ENCODE peak calls at places on chromosomes 12 and 14, in eight cellular contexts. H, Z, N, L, F, M, J and S are unnamed samples.

GRCh38 chr14:90355540-90356518 is 24.1 kb upstream of the NRDE2 start:
- DNase-seq in L (no peak), Z (no peak), F (no peak), J (peak; percentile 69), H (no peak), N (no peak), M (no peak), S (no peak)

GRCh38 chr14:105279642-105280361 is 21.0 kb downstream of the BRF1 start:
- DNase-seq in J (no peak), L (no peak), H (no peak), M (no peak), F (no peak), N (no peak), Z (no peak), S (no peak)

GRCh38 chr14:23605931-23606585 is 27.5 kb upstream of the JPH4 start:
- DNase-seq in J (no peak), H (no peak), Z (peak; percentile 4), N (no peak), L (no peak), F (peak; percentile 17), M (no peak), S (no peak)

GRCh38 chr12:103632554-103633216 is 45.6 kb downstream of the STAB2 start:
- DNase-seq in F (peak; percentile 2), L (no peak), Z (peak; percentile 42), H (peak; percentile 36), M (peak; percentile 39), J (no peak), N (no peak), S (peak; percentile 58)

GRCh38 chr14:21476925-21477681 is at the start of the genes RAB2B and TOX4:
- DNase-seq in M (peak; percentile 98), F (peak; percentile 96), J (peak; percentile 99), H (peak; percentile 99), Z (peak; percentile 99), N (peak; percentile 92), L (peak; percentile 70), S (peak; percentile 98)

GRCh38 chr12:116160196-116160595 is 117.3 kb downstream of the MED13L start:
- DNase-seq in N (no peak), J (no peak), M (no peak), Z (peak; percentile 85), F (no peak), L (no peak), H (no peak), S (no peak)

GRCh38 chr12:116376354-116377193 is 99.1 kb upstream of the MED13L start:
- DNase-seq in M (no peak), N (no peak), F (peak; percentile 79), L (no peak), H (peak; percentile 61), J (peak; percentile 60), Z (peak; percentile 88), S (no peak)

GRCh38 chr12:22981711-22982110 is 356.7 kb downstream of the ETNK1 start:
- DNase-seq in Z (peak; percentile 5), F (no peak), M (no peak), H (peak; percentile 75), L (no peak), N (no peak), J (no peak), S (no peak)

GRCh38 chr14:101584049-101584859 is 23.0 kb downstream of the DIO3 start:
- DNase-seq in N (no peak), Z (no peak), H (no peak), L (no peak), F (no peak), J (no peak), M (no peak), S (no peak)

GRCh38 chr12:56098592-56098991 is 5.8 kb upstream of the PA2G4 start:
- DNase-seq in F (no peak), Z (no peak), J (no peak), L (no peak), H (no peak), N (no peak), M (no peak), S (no peak)

GRCh38 chr12:114407566-114408411 is 1.8 kb upstream of the TBX5 start:
- DNase-seq in Z (no peak), J (no peak), F (no peak), L (no peak), M (no peak), H (peak; percentile 87), N (no peak), S (peak; percentile 23)

GRCh38 chr12:69415471-69416275 is 54.5 kb upstream of the FRS2 start:
- DNase-seq in N (peak; percentile 30), M (peak; percentile 86), L (no peak), H (peak; percentile 95), Z (peak; percentile 78), J (peak; percentile 41), F (peak; percentile 93), S (peak; percentile 55)

GRCh38 chr12:120095356-120096135 is 21.0 kb downstream of the RAB35 start:
- DNase-seq in L (no peak), N (no peak), Z (no peak), H (no peak), J (no peak), F (no peak), M (no peak), S (no peak)

GRCh38 chr14:104009297-104009696 is 67.0 kb upstream of the RD3L start:
- DNase-seq in J (no peak), F (no peak), M (peak; percentile 10), N (no peak), H (no peak), Z (no peak), L (no peak), S (no peak)

GRCh38 chr12:88665051-88665450 is 84.8 kb upstream of the KITLG start:
- DNase-seq in H (peak; percentile 69), Z (peak; percentile 15), F (peak; percentile 64), J (no peak), M (peak; percentile 43), L (no peak), N (no peak), S (no peak)

GRCh38 chr12:117143008-117143532 is 43.9 kb upstream of the TESC start:
- DNase-seq in N (no peak), L (no peak), H (peak; percentile 40), J (no peak), M (peak; percentile 27), F (no peak), Z (no peak), S (no peak)

GRCh38 chr12:66941150-66941549 is 262.3 kb upstream of the GRIP1 start:
- DNase-seq in J (no peak), Z (no peak), N (no peak), L (no peak), F (peak; percentile 7), M (no peak), H (no peak), S (no peak)

GRCh38 chr14:54211562-54212308 is 185.1 kb upstream of the CDKN3 start:
- DNase-seq in N (no peak), L (no peak), Z (peak; percentile 81), J (no peak), H (peak; percentile 75), M (peak; percentile 74), F (peak; percentile 94), S (no peak)

GRCh38 chr14:34119107-34119858 is 168.4 kb upstream of the EGLN3 start:
- DNase-seq in H (no peak), M (no peak), L (no peak), J (no peak), Z (no peak), F (no peak), N (no peak), S (no peak)

GRCh38 chr12:97312570-97313135 is 150.0 kb upstream of the RMST start:
- DNase-seq in L (no peak), J (no peak), H (no peak), Z (no peak), F (no peak), M (no peak), N (no peak), S (no peak)

GRCh38 chr14:23034498-23035302 is at the start of gene PSMB5:
- DNase-seq in J (no peak), L (no peak), M (peak; percentile 95), F (peak; percentile 94), N (no peak), Z (peak; percentile 96), H (peak; percentile 96), S (peak; percentile 88)

GRCh38 chr12:64672925-64673409 is 62.7 kb downstream of the RASSF3 start:
- DNase-seq in M (no peak), Z (peak; percentile 51), N (no peak), H (peak; percentile 54), L (no peak), F (peak; percentile 43), J (peak; percentile 39), S (no peak)

GRCh38 chr14:98952595-98953325 is 319.2 kb downstream of the BCL11B start:
- DNase-seq in H (peak; percentile 84), F (peak; percentile 84), Z (no peak), L (no peak), J (no peak), M (peak; percentile 29), N (no peak), S (no peak)

GRCh38 chr12:81120961-81121360 is 43.1 kb downstream of the ACSS3 start:
- DNase-seq in N (no peak), M (no peak), F (no peak), H (no peak), Z (no peak), L (no peak), J (no peak), S (no peak)

GRCh38 chr12:51932218-51933076 is 19.1 kb upstream of the ACVR1B start:
- DNase-seq in J (no peak), F (no peak), N (no peak), M (no peak), L (no peak), H (no peak), Z (no peak), S (no peak)

GRCh38 chr12:123854918-123855317 is 92.8 kb downstream of the DNAH10 start:
- DNase-seq in L (no peak), Z (no peak), J (no peak), N (no peak), M (no peak), F (no peak), H (no peak), S (no peak)

GRCh38 chr12:78088391-78088832 is 257.7 kb downstream of the NAV3 start:
- DNase-seq in H (peak; percentile 61), J (peak; percentile 50), L (no peak), F (no peak), Z (peak; percentile 63), M (no peak), N (no peak), S (no peak)

GRCh38 chr12:11710431-11710830 is 61.0 kb downstream of the ETV6 start:
- DNase-seq in M (no peak), Z (no peak), L (no peak), J (no peak), F (no peak), N (no peak), H (no peak), S (no peak)